ENCODE peak calls at places on chromosomes 5 and 9, in seven cellular contexts. W is Panc1, A is endothelial cell of umbilical vein, D is stomach, C is K562, V is spleen, P is GM23338. J is an unnamed sample.

GRCh38 chr5:135327429-135328127 is 71.5 kb downstream of the MACROH2A1 start:
- DNase-seq in C (no peak), A (no peak), P (no peak), V (no peak), D (no peak), W (no peak), J (no peak)

GRCh38 chr5:143618146-143618545 is 193.8 kb upstream of the HMHB1 start:
- DNase-seq in C (no peak), A (no peak), V (no peak), W (no peak), P (no peak), D (no peak), J (no peak)

GRCh38 chr5:96648598-96648997 is 13.6 kb upstream of the CAST start:
- DNase-seq in W (no peak), V (no peak), A (no peak), P (no peak), C (no peak), D (no peak), J (no peak)

GRCh38 chr9:31119882-31120481 is 1264.5 kb upstream of the ACO1 start:
- DNase-seq in C (no peak), W (no peak), V (no peak), D (peak; percentile 27), A (peak; percentile 47), P (peak; percentile 56), J (peak; percentile 12)

GRCh38 chr5:140381972-140382371 is 19.7 kb upstream of the ANKHD1 start:
- DNase-seq in A (no peak), P (no peak), C (no peak), V (no peak), D (no peak), W (no peak), J (no peak)

GRCh38 chr9:127458921-127459320 is 7.6 kb downstream of the LRSAM1 start:
- DNase-seq in W (no peak), A (no peak), C (no peak), V (no peak), D (peak; percentile 71), P (no peak), J (no peak)

GRCh38 chr9:137417161-137418021 is 5.6 kb downstream of the EXD3 start:
- DNase-seq in C (no peak), P (peak; percentile 35), V (peak; percentile 82), D (no peak), A (no peak), W (no peak), J (no peak)

GRCh38 chr9:137272241-137273094 is 5.1 kb upstream of the TOR4A start:
- DNase-seq in W (no peak), P (no peak), A (no peak), D (no peak), C (no peak), V (peak; percentile 73), J (no peak)

GRCh38 chr9:131971482-131972074 is 108.1 kb downstream of the MED27 start:
- DNase-seq in P (no peak), A (no peak), V (no peak), D (no peak), C (no peak), W (no peak), J (no peak)

GRCh38 chr5:69000216-69000615 is 93.6 kb upstream of the SLC30A5 start:
- DNase-seq in W (no peak), P (no peak), A (no peak), V (no peak), C (no peak), D (no peak), J (no peak)

GRCh38 chr9:100437860-100438805 is 11.2 kb downstream of the MSANTD3 start:
- DNase-seq in D (peak; percentile 79), C (peak; percentile 58), A (peak; percentile 83), W (no peak), V (no peak), P (peak; percentile 90), J (peak; percentile 76)

GRCh38 chr9:110153431-110153830 is 54.5 kb downstream of the C9orf152 start:
- DNase-seq in W (no peak), C (no peak), A (no peak), P (no peak), D (no peak), V (no peak), J (no peak)

GRCh38 chr9:110156416-110156815 is 51.5 kb downstream of the C9orf152 start:
- DNase-seq in C (no peak), D (no peak), V (no peak), P (no peak), A (no peak), W (no peak), J (no peak)

GRCh38 chr9:110148868-110149267 is 59.1 kb downstream of the C9orf152 start:
- DNase-seq in C (no peak), W (no peak), D (no peak), P (no peak), V (no peak), A (no peak), J (no peak)

GRCh38 chr9:110155744-110156143 is 52.2 kb downstream of the C9orf152 start:
- DNase-seq in C (no peak), D (no peak), V (no peak), A (no peak), P (no peak), W (no peak), J (no peak)

GRCh38 chr9:110152704-110153374 is 55.1 kb downstream of the C9orf152 start:
- DNase-seq in A (peak; percentile 84), C (peak; percentile 28), D (no peak), V (no peak), P (peak; percentile 87), W (peak; percentile 22), J (no peak)
- H3K4me1 ChIP-seq in A (peaks cover 13% of the 10 kb centered on the region), C (no peaks in the 10 kb centered on the region), D (peaks cover 66% of the 10 kb centered on the region), V (peaks cover 99% of the 10 kb centered on the region), P (peaks cover 7% of the 10 kb centered on the region), W (no peaks in the 10 kb centered on the region), J (peaks cover 59% of the 10 kb centered on the region)

DNA sequence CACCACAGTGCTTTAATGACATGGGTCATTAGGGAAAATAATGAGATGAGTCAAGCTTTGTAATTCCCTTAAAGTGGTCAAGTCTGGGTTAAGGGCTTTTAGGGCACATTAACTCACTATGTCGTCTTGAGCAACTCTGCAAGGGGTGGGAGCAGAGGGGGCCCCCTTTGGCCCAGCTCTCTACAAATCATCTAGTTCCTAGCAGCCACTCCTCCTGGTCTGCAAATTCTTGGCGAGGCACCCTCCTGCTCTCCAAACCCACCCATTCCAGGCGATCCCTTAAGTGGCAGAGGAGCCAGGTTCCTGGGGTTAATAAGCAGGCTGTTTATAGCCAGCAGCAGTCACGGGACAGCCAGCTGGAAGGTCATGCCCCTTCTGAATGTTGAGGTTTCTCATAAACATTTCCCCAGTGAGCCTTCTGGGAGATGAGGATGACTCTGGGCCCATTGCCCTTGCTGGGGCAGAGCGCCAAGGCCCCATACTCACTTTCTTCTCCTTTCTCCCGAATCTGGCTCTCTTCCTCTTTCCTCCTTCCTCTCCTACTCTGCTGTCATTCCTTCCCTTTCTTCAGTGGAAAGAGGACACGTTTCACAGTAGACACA is 14.3 kb upstream of the GPX3 start:
- DNase-seq in A (peak; percentile 36), P (no peak), C (no peak), V (no peak), D (peak; percentile 61), W (no peak), J (peak; percentile 74)
- TF ChIP-seq POLR2AphosphoS5 in A (no peak), P (no peak), C (no peak), V (no peak), D (peak; percentile 80), W (no peak), J (peak; percentile 77)

DNA sequence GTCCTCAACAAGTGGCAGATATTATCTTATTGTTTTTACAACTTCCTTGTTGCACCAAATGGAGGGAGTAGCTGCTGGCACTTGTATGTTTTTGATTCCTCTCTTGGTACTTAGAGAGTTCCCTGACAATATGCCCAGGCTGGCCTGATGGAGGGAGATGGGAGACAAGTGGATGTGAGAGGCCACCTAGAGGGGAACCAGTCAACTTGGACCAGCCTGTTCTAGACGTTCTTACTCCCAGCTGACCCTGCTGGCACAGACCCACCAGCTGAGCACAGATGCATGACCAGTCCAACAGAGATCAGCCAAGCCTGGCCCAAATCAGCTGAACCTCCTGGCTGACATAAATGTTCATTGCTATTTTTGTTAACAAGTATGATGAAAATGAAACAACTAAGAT is 60.9 kb upstream of the GDNF start:
- DNase-seq in P (peak; percentile 46), A (peak; percentile 13), V (no peak), D (peak; percentile 27), W (no peak), C (no peak), J (peak; percentile 21)
- TF ChIP-seq CTCF in P (peak; percentile 24), A (no peak), V (no peak), D (no peak), W (no peak), C (peak; percentile 11), J (no peak)

GRCh38 chr5:173932695-173933139 is 44.6 kb downstream of the CPEB4 start:
- DNase-seq in W (no peak), C (no peak), A (no peak), V (no peak), P (no peak), D (no peak), J (no peak)
- H3K4me1 ChIP-seq in W (no peaks in the 10 kb centered on the region), C (no peaks in the 10 kb centered on the region), A (peaks cover 2% of the 10 kb centered on the region), V (peaks cover 11% of the 10 kb centered on the region), P (no peaks in the 10 kb centered on the region), D (peaks cover 68% of the 10 kb centered on the region), J (peaks cover 4% of the 10 kb centered on the region)

GRCh38 chr9:99030082-99030481 is 74.8 kb upstream of the TGFBR1 start:
- DNase-seq in P (no peak), A (no peak), V (no peak), D (no peak), C (no peak), W (no peak), J (no peak)
- TF ChIP-seq POLR2AphosphoS5 in P (no peak), A (no peak), V (no peak), D (peak; percentile 29), C (no peak), W (no peak), J (no peak)

DNA sequence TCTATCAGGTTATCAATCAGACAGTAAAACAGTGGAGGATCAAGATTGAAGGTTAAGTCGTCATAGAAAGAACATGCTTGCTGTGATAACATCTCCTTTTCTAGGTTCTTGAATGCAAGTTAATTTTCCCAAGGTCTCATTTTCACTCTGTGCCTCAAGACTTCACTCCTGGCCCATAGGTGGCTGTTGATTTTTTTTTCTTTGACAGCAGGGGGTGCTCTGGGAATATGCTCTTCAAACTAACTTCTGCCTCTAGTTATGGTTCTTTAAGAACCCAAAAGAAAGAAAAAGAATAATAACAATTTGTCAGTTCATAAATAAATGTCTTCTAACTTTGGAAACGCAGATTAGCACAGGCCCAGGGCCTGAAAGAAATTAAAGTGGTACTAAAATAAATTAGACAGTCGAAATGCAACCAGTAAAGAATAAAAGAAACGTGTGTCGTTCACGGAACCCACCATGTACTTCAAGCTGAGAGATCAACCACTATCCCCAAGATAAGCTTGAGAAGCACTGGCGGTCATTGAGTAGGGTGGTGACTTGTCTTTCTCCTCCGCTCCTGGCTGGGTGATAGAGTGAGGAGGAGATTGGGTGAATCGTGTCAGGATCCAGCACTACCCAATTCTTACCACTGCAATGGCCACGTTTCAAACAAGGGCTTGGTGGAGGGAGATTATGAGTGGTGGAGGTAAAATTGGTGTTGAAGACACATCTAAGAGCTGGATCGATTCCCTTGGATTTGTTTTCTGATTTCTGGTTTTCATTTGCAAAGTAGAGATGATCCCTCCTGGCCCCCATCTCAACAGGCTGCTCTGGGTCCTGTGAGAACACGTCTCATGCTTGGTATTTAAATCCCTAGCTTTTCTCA is 93.4 kb upstream of the IRX4 start:
- DNase-seq in W (peak; percentile 2), C (no peak), V (no peak), P (no peak), D (no peak), A (no peak), J (no peak)
- TF ChIP-seq CTCF in W (peak; percentile 13), C (peak; percentile 58), V (no peak), P (peak; percentile 17), D (no peak), A (no peak), J (no peak)

J was measured in transverse colon.